ENCODE peak calls at places on chromosomes 2 and 18, in four cellular contexts. U is glomerular endothelial cell; Y is T-cell; X is activated CD8-positive, alpha-beta memory T cell treated with anti-CD3 and anti-CD28 coated beads, Interleukin-2, amount 10 ng/mL, durations not matched to agents 7 days and 5 days. A is an unnamed sample.

GRCh38 chr18:3966985-3967856 is 487.9 kb downstream of the DLGAP1 start:
- DNase-seq in U (no peak), Y (no peak), X (no peak), A (no peak)

GRCh38 chr2:2896011-2896410 is 481.6 kb downstream of the EIPR1 start:
- DNase-seq in U (no peak), Y (no peak), X (no peak), A (no peak)

GRCh38 chr2:174003635-174004310 is 38.6 kb upstream of the SP3 start:
- DNase-seq in U (no peak), Y (no peak), X (no peak), A (no peak)

GRCh38 chr18:55275042-55275897 is 312.7 kb downstream of the TCF4 start:
- DNase-seq in U (no peak), Y (no peak), X (no peak), A (no peak)

GRCh38 chr18:34632323-34632722 is 77.8 kb upstream of the DTNA start:
- DNase-seq in U (no peak), Y (no peak), X (no peak), A (no peak)

GRCh38 chr18:24560511-24560981 is 100.1 kb downstream of the HRH4 start:
- DNase-seq in U (no peak), Y (no peak), X (no peak), A (no peak)

GRCh38 chr2:134790487-134790886 is 47.9 kb upstream of the ACMSD start:
- DNase-seq in U (no peak), Y (no peak), X (no peak), A (no peak)

GRCh38 chr2:260507-261161 is 3.2 kb downstream of the SH3YL1 start:
- DNase-seq in U (no peak), Y (no peak), X (no peak), A (no peak)

GRCh38 chr18:77165489-77166415 is 33.2 kb upstream of the MBP start:
- DNase-seq in U (no peak), Y (no peak), X (no peak), A (no peak)

GRCh38 chr18:47507651-47508050 is 256.2 kb upstream of the SKOR2 start:
- DNase-seq in U (no peak), Y (no peak), X (no peak), A (no peak)

GRCh38 chr2:161425966-161426365 is 9.9 kb downstream of the TBR1 start:
- DNase-seq in U (no peak), Y (no peak), X (no peak), A (no peak)

GRCh38 chr2:36165132-36165531 is 190.4 kb upstream of the CRIM1 start:
- DNase-seq in U (no peak), Y (no peak), X (no peak), A (no peak)

GRCh38 chr18:56511996-56512395 is 126.4 kb downstream of the TXNL1 start:
- DNase-seq in U (no peak), Y (no peak), X (no peak), A (no peak)

A was measured in testis.